ENCODE peak calls at places on chromosome 7, in four cellular contexts. One of them, this sample, is unnamed.

GRCh38 chr7:129924602-129925001 is 28.2 kb downstream of the UBE2H start:
- DNase-seq in GM12878: no peak
- DNase-seq in K562: no peak
- DNase-seq in HepG2: no peak
- DNase-seq in this sample: no peak

GRCh38 chr7:157016024-157016351 is 5.5 kb upstream of the MNX1 start:
- DNase-seq in GM12878: no peak
- DNase-seq in K562: no peak
- DNase-seq in HepG2: no peak
- DNase-seq in this sample: no peak

GRCh38 chr7:128103498-128104108 is 72.4 kb upstream of the LRRC4 start:
- DNase-seq in GM12878: no peak
- DNase-seq in K562: no peak
- DNase-seq in HepG2: peak; percentile 85
- DNase-seq in this sample: no peak

GRCh38 chr7:127844707-127845331 is 186.4 kb downstream of the LRRC4 start:
- DNase-seq in GM12878: no peak
- DNase-seq in K562: peak; percentile 36
- DNase-seq in HepG2: no peak
- DNase-seq in this sample: no peak

GRCh38 chr7:5360971-5361370 is 62.7 kb downstream of the TNRC18 start:
- DNase-seq in GM12878: no peak
- DNase-seq in K562: no peak
- DNase-seq in HepG2: no peak
- DNase-seq in this sample: no peak

GRCh38 chr7:124152859-124153692 is 120.2 kb upstream of the TMEM229A start:
- DNase-seq in GM12878: no peak
- DNase-seq in K562: no peak
- DNase-seq in HepG2: peak; percentile 27
- DNase-seq in this sample: peak; percentile 17

GRCh38 chr7:90788057-90788456 is 191.9 kb downstream of the CDK14 start:
- DNase-seq in GM12878: no peak
- DNase-seq in K562: no peak
- DNase-seq in HepG2: no peak
- DNase-seq in this sample: no peak

GRCh38 chr7:44307301-44307900 is 18.0 kb downstream of the CAMK2B start:
- DNase-seq in GM12878: no peak
- DNase-seq in K562: no peak
- DNase-seq in HepG2: peak; percentile 16
- DNase-seq in this sample: peak; percentile 54

GRCh38 chr7:151249034-151249731 is 689 bp upstream of the SMARCD3 start:
- DNase-seq in GM12878: no peak
- DNase-seq in K562: no peak
- DNase-seq in HepG2: no peak
- DNase-seq in this sample: no peak

GRCh38 chr7:26944486-26944885 is 80.1 kb upstream of the SKAP2 start:
- DNase-seq in GM12878: no peak
- DNase-seq in K562: no peak
- DNase-seq in HepG2: no peak
- DNase-seq in this sample: no peak

GRCh38 chr7:101901661-101902491 is 84.5 kb downstream of the CUX1 start:
- DNase-seq in GM12878: no peak
- DNase-seq in K562: no peak
- DNase-seq in HepG2: no peak
- DNase-seq in this sample: no peak

GRCh38 chr7:157603716-157604115 is 266.9 kb downstream of the DNAJB6 start:
- DNase-seq in GM12878: no peak
- DNase-seq in K562: no peak
- DNase-seq in HepG2: no peak
- DNase-seq in this sample: peak; percentile 5

GRCh38 chr7:70734436-70734835 is 397.5 kb upstream of the GALNT17 start:
- DNase-seq in GM12878: no peak
- DNase-seq in K562: no peak
- DNase-seq in HepG2: no peak
- DNase-seq in this sample: no peak

GRCh38 chr7:73746378-73746777 is 7.8 kb upstream of the ABHD11 start:
- DNase-seq in GM12878: no peak
- DNase-seq in K562: no peak
- DNase-seq in HepG2: no peak
- DNase-seq in this sample: no peak

GRCh38 chr7:84091318-84091717 is 103.3 kb downstream of the SEMA3A start:
- DNase-seq in GM12878: no peak
- DNase-seq in K562: no peak
- DNase-seq in HepG2: no peak
- DNase-seq in this sample: no peak

GRCh38 chr7:130069179-130069977 is 956 bp upstream of the KLHDC10 start:
- DNase-seq in GM12878: no peak
- DNase-seq in K562: no peak
- DNase-seq in HepG2: peak; percentile 61
- DNase-seq in this sample: no peak

GRCh38 chr7:30682131-30683083 is at the start of gene CRHR2:
- DNase-seq in GM12878: no peak
- DNase-seq in K562: peak; percentile 30
- DNase-seq in HepG2: no peak
- DNase-seq in this sample: peak; percentile 63

GRCh38 chr7:109336531-109336930 is 766.9 kb downstream of the DNAJB9 start:
- DNase-seq in GM12878: no peak
- DNase-seq in K562: no peak
- DNase-seq in HepG2: no peak
- DNase-seq in this sample: no peak

GRCh38 chr7:150450491-150450992 is at the start of gene GIMAP8:
- DNase-seq in GM12878: no peak
- DNase-seq in K562: no peak
- DNase-seq in HepG2: no peak
- DNase-seq in this sample: no peak

GRCh38 chr7:149774237-149775175 is 1.1 kb upstream of the ZNF467 start:
- DNase-seq in GM12878: no peak
- DNase-seq in K562: no peak
- DNase-seq in HepG2: no peak
- DNase-seq in this sample: no peak

GRCh38 chr7:79272066-79272669 is 181.3 kb downstream of the MAGI2 start:
- DNase-seq in GM12878: no peak
- DNase-seq in K562: peak; percentile 11
- DNase-seq in HepG2: peak; percentile 30
- DNase-seq in this sample: no peak

GRCh38 chr7:135846339-135846738 is 97.7 kb upstream of the FAM180A start:
- DNase-seq in GM12878: no peak
- DNase-seq in K562: no peak
- DNase-seq in HepG2: no peak
- DNase-seq in this sample: no peak

GRCh38 chr7:33411000-33411399 is 281.6 kb downstream of the BBS9 start:
- DNase-seq in GM12878: no peak
- DNase-seq in K562: no peak
- DNase-seq in HepG2: no peak
- DNase-seq in this sample: no peak

GRCh38 chr7:155213385-155213784 is 84.3 kb upstream of the INSIG1 start:
- DNase-seq in GM12878: no peak
- DNase-seq in K562: no peak
- DNase-seq in HepG2: no peak
- DNase-seq in this sample: no peak

GRCh38 chr7:123573371-123573770 is 15.8 kb upstream of the NDUFA5 start:
- DNase-seq in GM12878: no peak
- DNase-seq in K562: no peak
- DNase-seq in HepG2: no peak
- DNase-seq in this sample: no peak

GRCh38 chr7:150343225-150343624 is 1.8 kb upstream of the RARRES2 start:
- DNase-seq in GM12878: no peak
- DNase-seq in K562: no peak
- DNase-seq in HepG2: no peak
- DNase-seq in this sample: no peak

GRCh38 chr7:89726548-89726947 is 427.7 kb upstream of the STEAP1 start:
- DNase-seq in GM12878: no peak
- DNase-seq in K562: no peak
- DNase-seq in HepG2: no peak
- DNase-seq in this sample: no peak

GRCh38 chr7:116408166-116408565 is 91.4 kb upstream of the CAV2 start:
- DNase-seq in GM12878: no peak
- DNase-seq in K562: no peak
- DNase-seq in HepG2: no peak
- DNase-seq in this sample: no peak

GRCh38 chr7:27121656-27122055 is 8.9 kb downstream of the HOXA4 start:
- DNase-seq in GM12878: no peak
- DNase-seq in K562: no peak
- DNase-seq in HepG2: no peak
- DNase-seq in this sample: no peak

GRCh38 chr7:131424219-131424822 is 96.6 kb downstream of the MKLN1 start:
- DNase-seq in GM12878: peak; percentile 4
- DNase-seq in K562: peak; percentile 22
- DNase-seq in HepG2: peak; percentile 9
- DNase-seq in this sample: no peak

GRCh38 chr7:131898418-131898817 is 342.0 kb upstream of the PODXL start:
- DNase-seq in GM12878: no peak
- DNase-seq in K562: no peak
- DNase-seq in HepG2: no peak
- DNase-seq in this sample: no peak

GRCh38 chr7:98795741-98796493 is 73.9 kb downstream of the TMEM130 start:
- DNase-seq in GM12878: peak; percentile 77
- DNase-seq in K562: no peak
- DNase-seq in HepG2: no peak
- DNase-seq in this sample: no peak

GRCh38 chr7:883029-884021 is 7.0 kb downstream of the GET4 start:
- DNase-seq in GM12878: no peak
- DNase-seq in K562: no peak
- DNase-seq in HepG2: no peak
- DNase-seq in this sample: no peak

GRCh38 chr7:78066599-78066998 is 268.0 kb downstream of the PHTF2 start:
- DNase-seq in GM12878: no peak
- DNase-seq in K562: no peak
- DNase-seq in HepG2: no peak
- DNase-seq in this sample: no peak

GRCh38 chr7:2037805-2038635 is 194.7 kb downstream of the MAD1L1 start:
- DNase-seq in GM12878: peak; percentile 43
- DNase-seq in K562: no peak
- DNase-seq in HepG2: no peak
- DNase-seq in this sample: no peak

GRCh38 chr7:22842973-22843372 is 20.3 kb upstream of the TOMM7 start:
- DNase-seq in GM12878: no peak
- DNase-seq in K562: no peak
- DNase-seq in HepG2: no peak
- DNase-seq in this sample: no peak

GRCh38 chr7:104862719-104863118 is 151.3 kb upstream of the KMT2E start:
- DNase-seq in GM12878: no peak
- DNase-seq in K562: peak; percentile 29
- DNase-seq in HepG2: peak; percentile 35
- DNase-seq in this sample: peak; percentile 54

DNA sequence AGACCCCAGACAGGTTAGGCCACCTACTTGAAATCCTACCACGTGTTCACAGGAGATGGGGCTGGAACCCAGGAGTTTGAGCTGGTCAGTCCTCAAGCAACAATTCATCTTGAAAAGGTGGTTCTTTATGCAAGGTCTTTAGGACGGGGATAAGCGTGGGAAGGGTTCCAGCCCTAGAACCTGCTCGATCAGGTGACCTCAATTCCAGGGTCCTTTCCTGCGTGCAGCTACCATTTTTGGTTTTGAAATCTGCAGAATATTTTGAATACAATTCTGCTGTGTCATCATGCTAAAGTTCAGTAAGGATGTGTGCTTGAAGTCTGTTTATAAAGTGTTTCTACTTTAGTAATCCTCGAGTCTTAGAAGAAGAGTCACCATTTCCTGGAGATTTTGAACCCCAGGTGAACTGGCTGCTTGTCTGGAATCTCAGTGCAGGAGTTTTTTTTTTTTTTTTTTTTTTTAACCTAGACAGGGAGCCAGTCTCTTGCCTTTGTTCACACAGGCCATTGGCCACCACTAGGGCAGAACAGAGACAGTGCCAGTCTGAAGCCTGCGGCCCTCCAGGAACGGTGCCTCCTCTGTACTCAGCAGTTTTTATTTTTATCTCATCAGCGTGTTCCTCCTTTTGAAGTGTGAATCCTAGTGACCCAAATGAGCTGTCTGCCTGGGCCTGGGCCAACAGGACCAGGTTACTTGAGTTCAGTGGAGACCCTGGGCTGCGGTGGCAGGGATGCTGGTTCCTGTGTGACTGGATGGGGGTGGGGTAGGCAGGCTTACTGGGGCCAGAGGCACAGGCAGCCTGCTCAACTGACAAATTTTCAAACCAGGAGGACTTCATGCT is 54.6 kb downstream of the EEPD1 start:
- DNase-seq in GM12878: no peak
- DNase-seq in K562: no peak
- DNase-seq in HepG2: peak; percentile 39
- DNase-seq in this sample: no peak
- TF ChIP-seq SP1 in GM12878: no peak
- TF ChIP-seq SP1 in K562: no peak
- TF ChIP-seq SP1 in HepG2: no peak
- TF ChIP-seq SP1 in this sample: no peak

DNA sequence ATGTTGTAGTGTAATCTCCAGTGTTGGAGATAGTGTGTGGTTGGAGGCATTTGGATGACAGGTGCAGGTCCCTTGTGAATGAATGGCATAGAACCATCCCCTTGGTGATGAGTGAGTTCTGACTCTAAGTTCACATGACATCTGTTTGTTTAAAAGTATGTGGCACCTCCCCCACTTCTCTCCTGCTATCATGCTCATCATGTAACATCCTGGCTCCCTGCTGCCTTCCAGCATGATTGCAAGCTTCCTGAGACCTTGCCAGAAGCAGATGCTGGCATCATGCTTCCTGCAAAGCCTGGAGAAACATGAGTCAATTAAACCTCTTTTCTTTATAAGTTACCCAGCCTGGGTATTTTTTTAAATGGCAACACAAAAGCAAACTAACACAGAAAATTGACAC is 499.0 kb upstream of the SEMA3D start:
- DNase-seq in GM12878: no peak
- DNase-seq in K562: no peak
- DNase-seq in HepG2: no peak
- DNase-seq in this sample: no peak
- TF ChIP-seq ETV6 in GM12878: no peak
- TF ChIP-seq ETV6 in K562: no peak
- TF ChIP-seq ETV6 in HepG2: no peak
- TF ChIP-seq ETV6 in this sample: no peak

GRCh38 chr7:25382175-25382574 is 153.9 kb upstream of the NPVF start:
- DNase-seq in GM12878: no peak
- DNase-seq in K562: no peak
- DNase-seq in HepG2: no peak
- DNase-seq in this sample: no peak
- TF ChIP-seq CREB1 in GM12878: no peak
- TF ChIP-seq CREB1 in K562: no peak
- TF ChIP-seq CREB1 in HepG2: no peak
- TF ChIP-seq CREB1 in this sample: no peak

DNA sequence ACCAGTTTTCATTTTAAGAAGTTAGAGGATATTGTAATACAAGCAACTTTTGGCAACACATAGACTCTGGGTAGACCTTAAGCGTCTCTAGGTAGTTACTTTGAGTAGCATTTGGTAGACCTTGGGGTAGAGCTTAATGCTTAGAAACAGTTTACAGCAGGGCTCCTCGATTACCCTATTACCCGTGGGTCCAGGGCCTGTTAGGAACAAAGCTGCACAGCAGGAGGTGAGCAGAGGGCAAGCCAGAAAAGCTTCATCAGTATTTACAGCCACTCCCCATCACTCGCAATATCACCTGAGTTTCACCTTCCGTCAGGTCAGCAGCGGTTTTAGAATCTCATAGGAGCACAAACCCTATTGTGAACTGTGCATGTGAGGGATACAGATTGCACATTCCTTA is 173.5 kb downstream of the TSPAN12 start:
- DNase-seq in GM12878: no peak
- DNase-seq in K562: no peak
- DNase-seq in HepG2: no peak
- DNase-seq in this sample: peak; percentile 32
- TF ChIP-seq SP1 in GM12878: no peak
- TF ChIP-seq SP1 in K562: no peak
- TF ChIP-seq SP1 in HepG2: no peak
- TF ChIP-seq SP1 in this sample: no peak

GRCh38 chr7:65373608-65374351 is at the start of gene ZNF92:
- DNase-seq in GM12878: peak; percentile 96
- DNase-seq in K562: peak; percentile 99
- DNase-seq in HepG2: peak; percentile 97
- DNase-seq in this sample: peak; percentile 99
- TF ChIP-seq ETV6 in GM12878: no peak
- TF ChIP-seq ETV6 in K562: no peak
- TF ChIP-seq ETV6 in HepG2: no peak
- TF ChIP-seq ETV6 in this sample: peak; percentile 41

This sample was measured in WTC11.